ENCODE peak calls at places on chromosomes 7 and 10, in four cellular contexts. R is sigmoid colon, L is H1, N is SK-N-SH. S is an unnamed sample.

GRCh38 chr7:19754521-19755116 is 18.8 kb downstream of the TMEM196 start:
- DNase-seq in R (no peak), L (no peak), N (peak), S (peak)

GRCh38 chr7:116653204-116653603 is 18.8 kb upstream of the MET start:
- DNase-seq in R (no peak), L (no peak), N (no peak), S (no peak)

GRCh38 chr10:47400251-47400650 is 16.2 kb upstream of the ZNF488 start:
- DNase-seq in R (no peak), L (no peak), N (no peak), S (no peak)

GRCh38 chr10:78316451-78316931 is 282.8 kb downstream of the RPS24 start:
- DNase-seq in R (peak), L (peak), N (no peak), S (no peak)

GRCh38 chr10:118840071-118840775 is 85.5 kb upstream of the CACUL1 start:
- DNase-seq in R (no peak), L (no peak), N (no peak), S (no peak)

GRCh38 chr10:120978589-120979252 is 127.6 kb downstream of the WDR11 start:
- DNase-seq in R (no peak), L (no peak), N (no peak), S (no peak)

GRCh38 chr10:5890519-5890878 is 456 bp downstream of the FBH1 start:
- DNase-seq in R (peak), L (no peak), N (peak), S (no peak)

GRCh38 chr7:117132385-117133120 is 179.3 kb downstream of the ST7 start:
- DNase-seq in R (no peak), L (no peak), N (no peak), S (no peak)

GRCh38 chr7:33781167-33781566 is 124.2 kb upstream of the BMPER start:
- DNase-seq in R (no peak), L (no peak), N (no peak), S (no peak)

GRCh38 chr10:46037107-46037900 is 6.9 kb upstream of the NCOA4 start:
- DNase-seq in R (no peak), L (no peak), N (no peak), S (no peak)

GRCh38 chr10:46035923-46036849 is 5.8 kb upstream of the NCOA4 start:
- DNase-seq in R (no peak), L (no peak), N (no peak), S (no peak)

GRCh38 chr10:46030091-46030937 is at the start of gene NCOA4:
- DNase-seq in R (peak), L (peak), N (peak), S (peak)

GRCh38 chr10:46031648-46032532 is 1.5 kb upstream of the NCOA4 start:
- DNase-seq in R (no peak), L (no peak), N (no peak), S (no peak)

GRCh38 chr10:46033602-46034011 is 3.2 kb upstream of the NCOA4 start:
- DNase-seq in R (no peak), L (no peak), N (no peak), S (no peak)
- TF ChIP-seq POLR2AphosphoS5 in R (no peak), L (no peak), N (no peak), S (no peak)

GRCh38 chr7:99369767-99370353 is 4.7 kb upstream of the ARPC1B start:
- DNase-seq in R (no peak), L (no peak), N (no peak), S (no peak)
- TF ChIP-seq POLR2AphosphoS5 in R (no peak), L (no peak), N (no peak), S (no peak)

DNA sequence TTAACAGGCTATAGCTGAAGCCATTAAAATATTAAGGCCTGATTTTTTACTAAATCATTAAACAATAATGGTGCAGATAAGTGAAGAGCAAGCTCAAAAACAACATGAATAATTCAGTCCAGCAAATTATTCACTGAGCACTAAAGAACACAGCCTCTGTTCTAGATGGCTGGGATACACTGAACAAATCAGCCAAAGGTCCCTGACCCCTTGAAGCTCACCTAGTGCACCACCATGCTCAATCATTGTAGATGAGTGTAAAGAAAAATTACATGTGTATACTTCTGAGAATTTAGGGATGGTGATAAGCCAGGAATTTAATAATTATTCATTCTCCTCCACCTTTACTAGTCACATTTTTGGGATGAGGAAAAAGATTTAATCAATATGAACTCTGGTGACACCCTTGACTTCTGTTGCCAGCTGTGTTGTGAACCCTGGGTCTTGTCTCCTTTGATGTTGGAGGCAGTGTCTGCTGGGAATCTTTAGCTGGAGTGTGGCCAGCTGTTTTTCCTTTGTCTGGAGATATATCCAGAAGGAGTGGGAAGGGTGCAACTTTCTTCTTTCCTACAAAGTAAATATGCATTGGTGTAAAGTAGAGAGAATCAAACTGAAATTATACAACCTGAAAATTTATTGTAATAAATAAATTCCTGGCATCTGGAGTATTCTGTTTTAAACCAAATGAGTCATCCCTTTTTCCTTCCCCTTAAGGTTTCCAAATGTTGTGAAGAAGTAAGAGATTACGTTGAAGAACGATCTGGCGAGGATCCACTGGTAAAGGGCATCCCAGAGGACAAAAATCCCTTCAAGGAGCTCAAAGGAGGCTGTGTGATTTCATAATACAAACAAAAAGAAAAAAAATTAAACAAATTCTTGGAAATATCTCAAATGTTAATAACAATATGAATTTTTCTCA is 4.0 kb downstream of the GNGT1 start:
- DNase-seq in R (peak), L (no peak), N (no peak), S (no peak)
- TF ChIP-seq POLR2AphosphoS5 in R (peak), L (no peak), N (no peak), S (no peak)

DNA sequence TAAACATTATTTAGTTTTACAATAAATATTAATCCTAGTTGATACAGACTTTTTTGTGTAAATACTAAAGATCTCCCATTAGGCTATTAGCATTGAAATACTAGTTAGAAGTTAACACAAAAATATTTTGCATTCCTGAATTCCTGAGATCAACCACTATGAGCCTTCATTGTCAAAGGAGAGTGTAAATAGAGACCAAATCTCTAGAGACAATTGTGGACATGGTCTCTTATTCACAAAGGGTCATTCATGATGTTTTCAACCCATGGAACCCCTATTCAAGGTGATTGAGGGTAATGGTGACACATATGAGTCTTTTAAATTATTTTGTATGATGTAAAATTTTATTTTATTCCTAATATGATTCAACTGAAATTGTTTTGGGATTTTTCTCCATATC is 1454.8 kb upstream of the LRRTM3 start:
- DNase-seq in R (no peak), L (no peak), N (no peak), S (no peak)
- TF ChIP-seq POLR2AphosphoS5 in R (no peak), L (no peak), N (no peak), S (no peak)